ENCODE peak calls at places on chromosome 17, in four cellular contexts. U is hepatocyte, P is heart right ventricle, I is ovary. Q is an unnamed sample.

GRCh38 chr17:28008526-28008925 is 34.0 kb upstream of the NLK start:
- DNase-seq in U (peak; percentile 77), P (peak; percentile 34), I (no peak), Q (peak; percentile 69)

GRCh38 chr17:846901-847777 is 65.0 kb downstream of the MRM3 start:
- DNase-seq in I (no peak), U (no peak), P (peak; percentile 29), Q (no peak)

GRCh38 chr17:11583306-11583992 is 14.8 kb upstream of the DNAH9 start:
- DNase-seq in U (no peak), I (no peak), P (no peak), Q (no peak)

GRCh38 chr17:11899494-11899893 is 97.8 kb downstream of the ZNF18 start:
- DNase-seq in P (no peak), U (no peak), I (no peak), Q (no peak)

GRCh38 chr17:78488867-78489634 is 88.1 kb downstream of the DNAH17 start:
- DNase-seq in P (no peak), U (no peak), I (no peak), Q (no peak)

GRCh38 chr17:51056813-51057510 is 63.7 kb downstream of the SPAG9 start:
- DNase-seq in P (peak; percentile 51), U (peak; percentile 72), I (peak; percentile 22), Q (peak; percentile 96)

GRCh38 chr17:63848834-63849689 is 6.6 kb upstream of the SMARCD2 start:
- DNase-seq in U (peak; percentile 94), I (peak; percentile 89), P (peak; percentile 93), Q (peak; percentile 87)

GRCh38 chr17:68184816-68185436 is 62.9 kb upstream of the AMZ2 start:
- DNase-seq in I (no peak), P (no peak), U (no peak), Q (no peak)

GRCh38 chr17:43983515-43984411 is 20.7 kb upstream of the NAGS start:
- DNase-seq in I (no peak), U (peak; percentile 68), P (no peak), Q (no peak)

GRCh38 chr17:60766778-60767190 is 89.1 kb downstream of the BCAS3 start:
- DNase-seq in U (no peak), P (no peak), I (no peak), Q (no peak)

GRCh38 chr17:42409467-42410351 is 13.3 kb downstream of the CAVIN1 start:
- DNase-seq in I (peak; percentile 68), U (peak; percentile 54), P (no peak), Q (peak; percentile 84)

GRCh38 chr17:42408076-42408475 is 15.0 kb downstream of the CAVIN1 start:
- DNase-seq in I (no peak), U (no peak), P (peak; percentile 77), Q (no peak)

GRCh38 chr17:42413464-42414040 is 9.5 kb downstream of the CAVIN1 start:
- DNase-seq in P (no peak), I (no peak), U (no peak), Q (no peak)

GRCh38 chr17:42411905-42412679 is 11.0 kb downstream of the CAVIN1 start:
- DNase-seq in P (no peak), U (no peak), I (no peak), Q (no peak)

DNA sequence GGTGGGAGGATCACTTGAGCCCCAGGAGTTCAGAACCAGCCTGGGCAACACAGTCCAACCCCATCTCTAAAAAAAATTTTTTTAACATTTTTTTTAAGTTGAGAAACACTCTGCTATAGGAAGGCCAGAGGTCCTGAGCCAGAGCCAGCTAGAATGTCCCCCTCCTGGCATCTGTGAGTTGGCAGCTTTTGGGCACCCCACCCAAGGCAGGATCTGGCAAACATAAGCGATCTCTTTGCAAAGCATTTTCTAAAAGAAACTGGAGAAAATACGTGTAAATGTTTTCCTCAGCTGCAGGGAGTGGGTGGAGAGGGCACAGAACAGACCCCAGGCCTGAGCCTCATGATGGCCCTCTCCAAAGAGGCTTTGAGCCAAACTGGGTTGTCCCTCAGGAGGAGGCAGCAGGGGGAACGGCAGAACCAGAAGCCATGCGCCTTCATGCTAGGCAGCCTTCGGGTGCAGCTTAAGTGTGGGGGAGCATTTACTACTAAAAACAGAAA is 11.7 kb downstream of the CAVIN1 start:
- DNase-seq in U (no peak), P (no peak), I (no peak), Q (no peak)
- H3K4me3 ChIP-seq in U (no peak overlapping the region), P (no peak overlapping the region), I (no peak overlapping the region), Q (no peak overlapping the region)

GRCh38 chr17:7324438-7324779 is 4.7 kb downstream of the NEURL4 start:
- DNase-seq in U (no peak), P (no peak), I (no peak), Q (no peak)
- TF ChIP-seq CTCF in U (no peak), P (no peak), I (no peak), Q (no peak)

GRCh38 chr17:45784583-45785372 is 658 bp downstream of the CRHR1 start:
- DNase-seq in U (peak; percentile 44), I (no peak), P (no peak), Q (no peak)

GRCh38 chr17:45783593-45784292 is 377 bp upstream of the CRHR1 start:
- DNase-seq in P (peak; percentile 17), U (peak; percentile 37), I (no peak), Q (no peak)

GRCh38 chr17:45785373-45786193 is 1.5 kb downstream of the CRHR1 start:
- DNase-seq in P (no peak), I (no peak), U (no peak), Q (no peak)

GRCh38 chr17:45782889-45783592 is 1.1 kb upstream of the CRHR1 start:
- DNase-seq in U (peak; percentile 57), P (no peak), I (no peak), Q (no peak)

DNA sequence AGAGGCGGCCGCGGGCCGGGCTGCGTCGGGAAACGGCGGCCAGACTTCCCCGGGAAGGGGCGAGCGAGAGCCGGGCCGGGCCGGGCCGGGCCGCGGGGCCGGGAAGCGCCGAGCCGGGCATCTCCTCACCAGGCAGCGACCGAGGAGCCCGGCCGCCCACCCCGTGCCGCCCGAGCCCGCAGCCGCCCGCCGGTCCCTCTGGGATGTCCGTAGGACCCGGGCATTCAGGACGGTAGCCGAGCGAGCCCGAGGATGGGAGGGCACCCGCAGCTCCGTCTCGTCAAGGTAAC is at the start of gene CRHR1:
- DNase-seq in P (no peak), I (no peak), U (no peak), Q (no peak)
- H3K4me3 ChIP-seq in P (peak within 1 kb of the TSS; percentile 56), I (peak within 1 kb of the TSS; percentile 46), U (peak within 1 kb of the TSS; percentile 55), Q (no peak within 1 kb of the TSS)

GRCh38 chr17:57874434-57875108 is 24.7 kb upstream of the MRPS23 start:
- DNase-seq in P (peak; percentile 90), U (peak; percentile 91), I (peak; percentile 80), Q (peak; percentile 97)

GRCh38 chr17:57876866-57877237 is 27.0 kb upstream of the MRPS23 start:
- DNase-seq in I (no peak), U (no peak), P (no peak), Q (no peak)

GRCh38 chr17:57876023-57876865 is 26.4 kb upstream of the MRPS23 start:
- DNase-seq in U (no peak), I (no peak), P (no peak), Q (no peak)

GRCh38 chr17:57874058-57874419 is 24.2 kb upstream of the MRPS23 start:
- DNase-seq in I (no peak), U (no peak), P (no peak), Q (no peak)

DNA sequence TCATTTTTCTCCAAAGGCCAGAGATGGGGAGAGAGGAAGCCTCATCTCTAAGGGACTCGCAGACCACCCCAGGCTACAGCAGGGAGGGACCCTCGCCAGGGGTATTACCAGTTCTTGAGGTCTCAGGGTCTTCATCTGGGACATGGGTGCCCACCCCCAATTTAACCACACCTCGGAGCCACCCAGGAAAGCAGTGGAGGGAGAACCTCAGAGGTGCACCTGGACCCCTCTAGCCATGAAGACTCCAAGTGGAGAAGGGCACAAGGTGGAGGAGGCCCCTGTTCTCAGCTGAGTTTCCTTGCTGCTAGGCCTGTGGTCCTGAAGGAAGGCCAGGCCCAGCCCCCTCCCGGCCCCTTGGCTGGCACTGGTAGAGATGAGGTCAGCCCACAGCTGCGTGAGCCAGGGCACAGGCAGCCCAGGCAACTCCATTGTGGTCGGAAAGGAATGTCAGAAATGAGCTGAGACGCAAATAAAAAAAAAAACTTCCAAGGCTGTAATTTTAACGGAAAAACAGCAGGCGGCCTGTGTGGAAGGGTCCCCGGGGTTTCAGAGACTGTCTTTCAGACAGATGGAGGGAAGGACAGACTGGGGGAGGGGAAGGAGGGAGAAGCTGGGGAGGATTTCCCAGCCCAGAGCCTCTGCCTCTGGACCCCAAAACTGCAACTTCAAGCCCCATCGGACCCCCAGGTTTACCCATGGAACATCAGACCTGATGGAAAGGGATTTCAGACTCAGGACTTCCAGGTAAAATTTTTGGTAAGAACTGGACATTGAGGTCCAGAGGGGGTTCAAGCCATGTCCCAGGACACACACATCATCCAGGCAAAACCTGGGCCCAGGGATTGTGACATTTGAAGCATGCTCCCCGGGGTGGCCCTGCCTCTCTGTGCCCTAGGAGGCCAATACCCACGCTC is 25.5 kb upstream of the MRPS23 start:
- DNase-seq in P (peak; percentile 82), U (peak; percentile 93), I (peak; percentile 81), Q (peak; percentile 98)
- TF ChIP-seq CTCF in P (peak; percentile 5), U (peak; percentile 55), I (peak; percentile 26), Q (peak; percentile 60)

DNA sequence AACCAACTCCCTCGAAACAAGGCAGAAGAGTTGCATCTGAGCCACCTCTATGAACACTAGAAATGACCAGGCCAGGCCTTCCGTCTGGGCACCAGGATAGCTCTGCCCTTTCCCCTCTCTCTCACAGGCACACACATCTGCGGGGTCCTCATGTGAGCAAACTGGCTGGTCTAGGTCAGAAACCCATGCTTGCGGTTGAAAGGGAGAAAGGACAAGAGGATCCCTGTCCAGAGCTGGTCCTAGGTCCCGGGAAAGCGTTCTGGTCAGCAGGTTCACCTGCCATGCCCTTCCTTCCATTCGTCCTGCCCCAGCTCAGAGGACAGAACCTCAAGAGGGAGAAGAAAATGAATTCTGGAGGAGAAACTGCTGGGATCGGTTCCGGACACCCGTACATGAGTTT is 2.7 kb downstream of the MNT start:
- DNase-seq in I (no peak), U (no peak), P (no peak), Q (no peak)
- H3K4me3 ChIP-seq in I (no peak overlapping the region), U (no peak overlapping the region), P (peak overlapping the region; percentile 95), Q (peak overlapping the region; percentile 23)

DNA sequence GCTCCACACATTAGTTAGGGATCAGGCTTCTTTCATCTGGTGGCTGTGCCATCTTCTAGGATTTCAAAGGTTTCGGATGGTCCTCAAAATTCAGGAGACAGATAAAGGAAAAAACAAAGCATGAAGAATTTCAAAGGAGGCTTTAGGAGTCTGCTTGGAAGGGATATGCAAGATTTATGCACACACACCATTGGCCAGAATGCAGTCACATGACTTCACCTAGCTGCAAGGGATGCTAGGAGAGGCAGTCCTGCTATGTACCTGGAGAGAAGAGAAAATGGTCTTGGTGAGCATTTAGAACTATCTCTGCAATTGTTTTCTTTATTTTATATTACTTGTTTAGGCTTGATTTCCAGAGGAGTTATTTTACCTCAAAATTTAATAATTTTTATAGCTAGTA is 174.6 kb downstream of the PCTP start:
- DNase-seq in I (no peak), U (no peak), P (no peak), Q (no peak)
- TF ChIP-seq CTCF in I (no peak), U (no peak), P (no peak), Q (no peak)

GRCh38 chr17:21140911-21141310 is 14.1 kb downstream of the DHRS7B start:
- DNase-seq in P (no peak), U (no peak), I (no peak), Q (no peak)
- H3K4me3 ChIP-seq in P (no peak overlapping the region), U (no peak overlapping the region), I (no peak overlapping the region), Q (no peak overlapping the region)

Q was measured in astrocyte of the spinal cord.